ENCODE peak calls at places on chromosomes 11 and 22, in five cellular contexts. U, A, I, D and E are unnamed samples.

GRCh38 chr11:130448416-130449068 is at the start of gene ADAMTS15:
- DNase-seq in U (peak), A (peak), I (peak), D (peak), E (peak)

GRCh38 chr22:24871611-24872205 is 65.7 kb downstream of the SGSM1 start:
- DNase-seq in U (no peak), A (no peak), I (no peak), D (no peak), E (no peak)

GRCh38 chr11:110565690-110566336 is 136.1 kb downstream of the FDX1 start:
- DNase-seq in U (no peak), A (peak), I (peak), D (no peak), E (no peak)

GRCh38 chr11:19738124-19738523 is 25.5 kb downstream of the NAV2 start:
- DNase-seq in U (no peak), A (no peak), I (no peak), D (no peak), E (no peak)

GRCh38 chr11:2554338-2555240 is 109.8 kb downstream of the KCNQ1 start:
- DNase-seq in U (peak), A (no peak), I (peak), D (peak), E (no peak)

GRCh38 chr11:106466441-106467190 is 389.2 kb downstream of the AASDHPPT start:
- DNase-seq in U (no peak), A (no peak), I (no peak), D (no peak), E (no peak)

GRCh38 chr22:44583076-44583760 is 85.2 kb upstream of the RTL6 start:
- DNase-seq in U (no peak), A (no peak), I (no peak), D (peak), E (no peak)

GRCh38 chr22:26763633-26764295 is 106.4 kb downstream of the MIAT start:
- DNase-seq in U (no peak), A (peak), I (peak), D (no peak), E (no peak)

GRCh38 chr11:41459602-41460405 is at the start of gene LRRC4C:
- DNase-seq in U (no peak), A (no peak), I (no peak), D (no peak), E (no peak)

GRCh38 chr22:24441406-24442351 is 14.3 kb downstream of the ADORA2A start:
- DNase-seq in U (no peak), A (no peak), I (no peak), D (no peak), E (no peak)

GRCh38 chr22:27986459-27986858 is 67.4 kb upstream of the PITPNB start:
- DNase-seq in U (no peak), A (no peak), I (no peak), D (no peak), E (no peak)

GRCh38 chr11:95337175-95337957 is 106.4 kb upstream of the SESN3 start:
- DNase-seq in U (peak), A (no peak), I (peak), D (peak), E (peak)

GRCh38 chr22:43128928-43129424 is 14.2 kb downstream of the MCAT start:
- DNase-seq in U (peak), A (peak), I (peak), D (peak), E (no peak)

GRCh38 chr22:22201925-22202343 is 42.7 kb upstream of the VPREB1 start:
- DNase-seq in U (no peak), A (no peak), I (no peak), D (no peak), E (no peak)

GRCh38 chr22:22203048-22203971 is 41.3 kb upstream of the VPREB1 start:
- DNase-seq in U (peak), A (no peak), I (peak), D (no peak), E (no peak)

GRCh38 chr22:22199634-22200033 is 45.0 kb upstream of the VPREB1 start:
- DNase-seq in U (no peak), A (no peak), I (no peak), D (no peak), E (no peak)

GRCh38 chr22:22200569-22201184 is 43.9 kb upstream of the VPREB1 start:
- DNase-seq in U (no peak), A (no peak), I (no peak), D (no peak), E (no peak)

GRCh38 chr22:22201185-22201924 is 43.2 kb upstream of the VPREB1 start:
- DNase-seq in U (peak), A (peak), I (no peak), D (no peak), E (no peak)
- TF ChIP-seq CTCF in U (peak), A (peak), I (peak), D (peak), E (peak)

GRCh38 chr22:21449531-21450319 is 17.5 kb upstream of the TMEM191C start:
- DNase-seq in U (peak), A (no peak), I (peak), D (peak), E (no peak)

GRCh38 chr22:21446128-21446826 is 20.9 kb upstream of the TMEM191C start:
- DNase-seq in U (peak), A (no peak), I (peak), D (peak), E (no peak)

GRCh38 chr22:21448627-21449416 is 18.4 kb upstream of the TMEM191C start:
- DNase-seq in U (no peak), A (no peak), I (peak), D (peak), E (no peak)

GRCh38 chr22:21446827-21447690 is 20.1 kb upstream of the TMEM191C start:
- DNase-seq in U (peak), A (no peak), I (peak), D (peak), E (no peak)

DNA sequence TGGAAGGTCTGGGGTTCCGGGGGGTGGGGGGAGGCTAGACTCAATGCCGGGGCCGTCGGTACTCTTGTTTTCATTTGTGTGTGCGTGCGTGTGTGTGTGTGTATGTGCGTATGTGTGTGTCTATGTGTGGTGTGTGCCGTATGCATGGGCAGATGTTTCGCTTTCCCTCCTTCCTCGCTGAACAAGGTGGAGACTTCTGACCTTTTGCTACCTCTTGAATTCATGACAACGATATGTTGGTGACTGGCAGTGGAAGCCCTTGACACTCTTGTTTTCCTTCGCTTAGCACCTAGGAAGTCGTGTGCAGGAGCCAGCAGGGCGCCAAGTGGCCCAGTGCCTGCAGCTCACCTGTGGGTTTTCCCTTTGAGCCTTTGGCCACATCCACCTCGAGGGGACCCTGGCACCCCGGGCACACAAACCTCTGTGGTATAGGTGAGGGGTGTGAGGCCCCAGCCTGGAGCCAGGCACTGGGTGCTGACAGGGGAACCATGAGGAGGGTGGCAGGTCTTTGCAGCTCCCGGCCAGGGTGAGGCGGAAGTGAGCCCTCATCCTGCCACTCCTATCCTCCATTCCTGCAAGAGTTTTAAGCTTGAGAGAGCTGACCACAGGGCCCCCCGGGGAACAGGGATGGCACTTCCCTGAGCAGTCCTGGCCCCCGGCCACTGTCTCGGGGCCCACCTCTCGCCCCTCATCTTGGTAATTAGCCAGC is 19.3 kb upstream of the TMEM191C start:
- DNase-seq in U (peak), A (no peak), I (peak), D (peak), E (no peak)
- TF ChIP-seq CTCF in U (no peak), A (no peak), I (no peak), D (no peak), E (peak)

GRCh38 chr11:126990716-126991480 is 9.7 kb downstream of the KIRREL3 start:
- DNase-seq in U (no peak), A (no peak), I (no peak), D (no peak), E (no peak)
- TF ChIP-seq CTCF in U (no peak), A (no peak), I (no peak), D (peak), E (no peak)

DNA sequence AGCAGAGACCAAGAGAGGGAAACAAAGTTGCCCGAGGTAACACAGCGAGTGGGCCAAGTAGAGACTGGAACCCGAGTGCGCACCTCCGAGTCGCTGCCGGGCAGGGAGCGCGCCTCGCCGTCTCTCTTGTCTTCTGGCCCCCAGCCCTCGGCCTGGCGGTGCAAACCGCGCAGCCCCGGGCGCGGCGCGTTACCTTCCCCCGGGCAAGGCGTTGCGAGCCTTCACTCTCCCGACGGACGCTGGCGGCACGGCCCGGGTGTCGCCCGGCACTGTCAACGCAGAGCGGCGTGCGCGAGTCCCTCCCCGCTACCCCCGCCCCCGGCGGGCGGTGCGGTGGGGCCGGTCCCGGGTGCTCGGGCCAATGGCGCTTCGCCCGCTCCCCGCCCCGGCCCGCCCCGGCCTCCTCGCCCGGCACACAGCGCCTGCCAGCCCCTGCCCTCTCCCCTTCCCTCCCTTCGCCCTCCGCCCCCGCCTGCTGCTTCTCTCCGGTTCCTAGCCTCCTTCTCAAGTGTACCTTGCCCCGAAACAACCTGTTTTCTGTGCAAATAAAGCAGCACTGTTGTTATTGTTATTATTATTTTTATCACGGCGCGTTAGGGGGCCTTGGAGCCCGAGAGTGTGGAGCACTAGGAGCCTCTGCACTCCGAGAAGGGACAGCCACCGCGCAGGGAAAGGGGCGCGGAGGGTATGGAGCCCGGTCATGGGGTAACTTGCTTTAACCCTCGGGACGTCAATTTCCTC is at the start of gene SYTL2:
- DNase-seq in U (peak), A (peak), I (peak), D (peak), E (no peak)
- TF ChIP-seq CTCF in U (no peak), A (no peak), I (no peak), D (no peak), E (no peak)

GRCh38 chr11:134395002-134395401 is 17.0 kb downstream of the B3GAT1 start:
- DNase-seq in U (no peak), A (no peak), I (no peak), D (no peak), E (no peak)

GRCh38 chr11:134391656-134392055 is 20.4 kb downstream of the B3GAT1 start:
- DNase-seq in U (no peak), A (no peak), I (no peak), D (peak), E (no peak)

GRCh38 chr11:134392953-134393615 is 19.0 kb downstream of the B3GAT1 start:
- DNase-seq in U (no peak), A (no peak), I (no peak), D (peak), E (no peak)

GRCh38 chr11:134394311-134394710 is 17.7 kb downstream of the B3GAT1 start:
- DNase-seq in U (no peak), A (no peak), I (no peak), D (no peak), E (no peak)

DNA sequence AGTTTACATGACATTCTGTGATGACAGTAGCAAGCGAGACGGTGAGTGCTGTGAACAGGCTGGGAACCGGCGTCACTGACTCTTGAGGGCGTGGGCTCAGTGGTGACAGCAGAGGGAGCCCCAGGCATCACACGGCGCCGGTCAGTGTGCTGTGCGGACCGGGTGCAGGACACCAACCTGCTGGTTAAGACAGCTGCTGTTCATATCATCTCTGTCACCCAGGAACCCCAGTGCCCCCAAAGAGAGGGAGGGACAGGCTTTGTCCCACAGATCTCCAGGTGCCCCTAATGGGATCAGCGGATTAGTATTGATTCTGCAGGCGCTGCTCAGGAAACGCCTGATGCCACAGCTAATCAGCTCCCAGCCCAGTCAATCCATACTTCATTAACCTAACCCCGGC is 18.4 kb downstream of the B3GAT1 start:
- DNase-seq in U (peak), A (peak), I (no peak), D (peak), E (no peak)
- TF ChIP-seq CTCF in U (no peak), A (no peak), I (no peak), D (no peak), E (no peak)

DNA sequence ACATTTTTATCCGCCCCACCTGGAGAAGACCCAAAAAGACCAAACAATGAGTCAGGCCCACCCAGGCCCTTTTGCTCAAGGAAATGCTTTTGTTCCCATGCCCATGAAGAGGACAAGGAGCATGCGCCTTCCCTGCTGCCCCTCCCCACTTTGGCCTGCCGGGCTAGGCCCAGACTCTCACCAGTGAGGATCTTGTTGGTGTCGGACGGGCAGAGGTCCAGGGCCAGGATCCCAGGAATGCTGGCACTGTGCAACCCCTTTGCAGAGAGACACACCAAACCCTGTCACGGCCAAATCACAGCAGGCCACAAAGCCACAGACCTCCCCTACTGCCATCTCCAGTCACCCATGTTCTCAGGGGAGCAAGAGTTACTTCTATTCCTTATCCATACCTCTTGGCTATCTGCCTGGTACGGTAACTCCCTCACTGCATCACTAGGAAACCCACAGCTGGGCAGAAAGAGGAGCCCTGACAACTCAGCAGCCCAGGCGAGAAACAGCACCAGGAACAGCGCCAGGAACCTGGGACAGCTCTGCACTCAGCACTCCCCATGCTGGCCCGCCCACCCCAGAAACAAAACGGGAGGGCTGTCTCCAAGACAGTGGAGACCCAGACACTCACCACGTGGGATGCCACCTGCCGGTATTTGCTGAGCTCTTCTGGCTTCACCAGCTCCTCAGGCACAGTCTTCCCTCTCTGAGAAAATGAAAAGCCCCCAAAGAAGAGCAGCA is 5.5 kb downstream of the PRPF19 start:
- DNase-seq in U (no peak), A (no peak), I (no peak), D (no peak), E (no peak)
- TF ChIP-seq CTCF in U (no peak), A (no peak), I (no peak), D (no peak), E (no peak)

GRCh38 chr22:46726066-46726985 is 11.7 kb downstream of the CERK start:
- DNase-seq in U (no peak), A (no peak), I (no peak), D (peak), E (peak)
- TF ChIP-seq CTCF in U (no peak), A (no peak), I (no peak), D (no peak), E (no peak)